ENCODE peak calls at places on chromosome 15, in five cellular contexts. G is bronchial epithelial cell, W is tibial nerve, Q is psoas muscle, L is neuronal stem cell. B is an unnamed sample.

GRCh38 chr15:53739651-53740050 is 19.8 kb downstream of the WDR72 start:
- DNase-seq in G (no peak), W (no peak), Q (no peak), L (no peak), B (no peak)

GRCh38 chr15:48681274-48681840 is 35.8 kb upstream of the FBN1 start:
- DNase-seq in G (peak), W (no peak), Q (no peak), L (no peak), B (no peak)

GRCh38 chr15:35444557-35445204 is 101.3 kb downstream of the DPH6 start:
- DNase-seq in G (peak), W (no peak), Q (no peak), L (peak), B (no peak)

GRCh38 chr15:81480645-81481053 is 106.6 kb upstream of the TMC3 start:
- DNase-seq in G (peak), W (peak), Q (no peak), L (peak), B (no peak)

GRCh38 chr15:87604857-87605446 is 651.6 kb downstream of the NTRK3 start:
- DNase-seq in G (no peak), W (no peak), Q (no peak), L (peak), B (no peak)

GRCh38 chr15:78993931-78994530 is 49.2 kb upstream of the CTSH start:
- DNase-seq in G (no peak), W (no peak), Q (no peak), L (no peak), B (no peak)

GRCh38 chr15:79779739-79780138 is 117.1 kb downstream of the MTHFS start:
- DNase-seq in G (no peak), W (no peak), Q (no peak), L (no peak), B (no peak)

GRCh38 chr15:90062023-90062728 is 40.1 kb downstream of the IDH2 start:
- DNase-seq in G (peak), W (no peak), Q (no peak), L (peak), B (no peak)

GRCh38 chr15:80773122-80773551 is 6.0 kb upstream of the CEMIP start:
- DNase-seq in G (peak), W (no peak), Q (no peak), L (no peak), B (no peak)

GRCh38 chr15:33084661-33085060 is 109.9 kb downstream of the FMN1 start:
- DNase-seq in G (no peak), W (no peak), Q (no peak), L (no peak), B (no peak)

GRCh38 chr15:99683000-99683670 is 50.1 kb downstream of the LYSMD4 start:
- DNase-seq in G (peak), W (no peak), Q (no peak), L (no peak), B (no peak)

GRCh38 chr15:64701482-64701881 is 73.9 kb downstream of the RBPMS2 start:
- DNase-seq in G (no peak), W (no peak), Q (no peak), L (peak), B (no peak)
- H3K4me3 ChIP-seq in G (no peak), W (no peak), Q (peak), L (peak), B (peak)

GRCh38 chr15:70269991-70270751 is 172.5 kb upstream of the TLE3 start:
- DNase-seq in G (peak), W (peak), Q (no peak), L (no peak), B (no peak)
- H3K4me3 ChIP-seq in G (no peak), W (no peak), Q (no peak), L (no peak), B (no peak)

GRCh38 chr15:43518073-43518761 is 809 bp downstream of the MAP1A start:
- DNase-seq in G (no peak), W (no peak), Q (no peak), L (no peak), B (no peak)
- H3K4me3 ChIP-seq in G (peak), W (peak), Q (peak), L (peak), B (peak)

DNA sequence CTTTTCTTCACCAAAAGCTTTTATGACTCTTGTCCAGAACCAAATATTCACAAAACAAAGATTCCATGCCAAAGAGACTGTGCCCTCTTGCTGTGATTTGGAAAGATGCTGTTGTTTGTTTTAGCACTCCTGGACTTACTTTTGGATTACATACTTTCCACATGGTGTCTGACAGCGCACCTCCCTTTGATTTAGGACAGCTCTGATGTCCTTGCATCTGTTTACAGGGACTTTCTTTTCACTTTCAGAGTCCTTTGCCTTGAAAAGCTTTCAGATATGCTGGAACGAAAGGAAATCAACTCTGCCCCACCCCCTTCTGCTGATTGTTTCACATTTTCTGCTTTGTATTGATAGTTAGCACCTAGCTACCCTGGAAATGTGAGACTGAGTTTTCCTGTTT is 133.0 kb upstream of the NR2E3 start:
- DNase-seq in G (peak), W (no peak), Q (no peak), L (no peak), B (no peak)
- H3K4me3 ChIP-seq in G (no peak), W (no peak), Q (peak), L (no peak), B (no peak)

GRCh38 chr15:40931300-40932142 is 2.4 kb downstream of the DLL4 start:
- DNase-seq in G (no peak), W (no peak), Q (no peak), L (no peak), B (no peak)

GRCh38 chr15:40933520-40933904 is 4.4 kb downstream of the DLL4 start:
- DNase-seq in G (no peak), W (no peak), Q (no peak), L (no peak), B (no peak)

GRCh38 chr15:40934457-40934856 is 5.3 kb downstream of the DLL4 start:
- DNase-seq in G (no peak), W (no peak), Q (no peak), L (no peak), B (no peak)

GRCh38 chr15:40932146-40932545 is 3.0 kb downstream of the DLL4 start:
- DNase-seq in G (no peak), W (no peak), Q (no peak), L (no peak), B (no peak)

GRCh38 chr15:40932625-40933519 is 3.7 kb downstream of the DLL4 start:
- DNase-seq in G (peak), W (no peak), Q (no peak), L (no peak), B (no peak)
- H3K4me3 ChIP-seq in G (no peak), W (no peak), Q (peak), L (no peak), B (no peak)

GRCh38 chr15:101167791-101168462 is 83.9 kb downstream of the CHSY1 start:
- DNase-seq in G (peak), W (peak), Q (peak), L (no peak), B (peak)

GRCh38 chr15:101168898-101169297 is 83.0 kb downstream of the CHSY1 start:
- DNase-seq in G (no peak), W (no peak), Q (no peak), L (no peak), B (peak)

GRCh38 chr15:101167366-101167790 is 84.5 kb downstream of the CHSY1 start:
- DNase-seq in G (peak), W (no peak), Q (no peak), L (no peak), B (no peak)

GRCh38 chr15:101169457-101170071 is 82.3 kb downstream of the CHSY1 start:
- DNase-seq in G (no peak), W (no peak), Q (peak), L (no peak), B (peak)

GRCh38 chr15:101168463-101168824 is 83.4 kb downstream of the CHSY1 start:
- DNase-seq in G (no peak), W (peak), Q (peak), L (no peak), B (peak)
- H3K4me3 ChIP-seq in G (no peak), W (no peak), Q (peak), L (no peak), B (no peak)

DNA sequence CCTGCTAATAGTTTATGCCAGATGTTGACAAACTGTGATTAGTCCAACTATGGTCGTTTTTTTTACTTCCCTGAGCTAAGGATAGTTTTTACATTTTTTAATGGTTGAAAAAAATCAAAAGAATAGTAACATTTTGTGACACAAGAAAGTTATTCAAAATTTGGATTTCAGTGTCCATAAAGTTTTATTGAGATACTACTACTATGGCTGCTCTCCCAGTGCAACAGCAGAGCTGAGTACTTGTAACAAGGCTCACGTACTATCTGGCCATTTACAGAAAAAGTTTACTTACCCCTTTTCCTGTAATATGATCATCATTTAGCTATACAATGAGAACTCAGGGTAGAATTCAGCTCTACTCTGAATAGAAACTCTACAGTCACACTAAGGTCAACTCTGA is 11.5 kb upstream of the TMEM62 start:
- DNase-seq in G (no peak), W (no peak), Q (no peak), L (no peak), B (no peak)
- H3K4me3 ChIP-seq in G (no peak), W (no peak), Q (no peak), L (no peak), B (no peak)

DNA sequence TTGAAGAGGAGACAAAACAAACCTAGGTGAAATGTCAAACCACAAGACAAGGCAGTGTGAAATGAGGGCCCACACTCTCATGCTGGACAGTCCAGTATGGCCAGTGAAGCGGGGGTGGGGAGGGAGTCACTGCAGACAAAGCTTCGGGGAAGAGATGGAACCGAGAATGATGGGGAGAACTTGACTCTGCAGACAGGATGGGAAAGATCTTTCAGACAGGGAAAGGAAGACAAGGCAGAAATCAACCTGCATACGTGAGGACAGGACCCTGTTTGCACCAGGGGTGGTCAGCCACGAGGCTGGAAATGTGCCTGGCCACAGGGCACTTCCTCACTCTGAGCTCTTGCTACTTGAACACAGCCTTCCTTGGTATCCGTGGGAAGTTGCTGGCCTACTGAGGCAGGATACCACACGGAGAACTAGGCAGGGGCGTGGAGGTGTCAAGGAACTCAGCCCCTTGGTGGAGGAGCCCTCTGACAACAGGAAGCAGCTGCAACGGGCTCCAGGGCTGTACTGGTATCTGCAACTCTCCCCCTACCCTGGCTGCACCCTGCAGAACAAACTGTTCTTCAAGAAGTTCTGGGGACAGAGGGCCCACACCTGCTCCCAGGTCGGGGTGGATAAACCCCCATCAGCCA is 9.3 kb upstream of the SRP14 start:
- DNase-seq in G (no peak), W (no peak), Q (no peak), L (no peak), B (peak)
- H3K4me3 ChIP-seq in G (no peak), W (no peak), Q (no peak), L (no peak), B (no peak)

GRCh38 chr15:39919396-39919739 is 698 bp downstream of the GPR176 start:
- DNase-seq in G (no peak), W (no peak), Q (no peak), L (no peak), B (no peak)
- H3K4me3 ChIP-seq in G (peak), W (peak), Q (peak), L (no peak), B (peak)